ENCODE peak calls at places on chromosome 13, in seven cellular contexts. One of them, this sample, is unnamed. For H3K27me3, the result is how much of the 10 kb centered on the place peaks cover.

GRCh38 chr13:99808786-99809185 is 162.8 kb downstream of the ZIC5 start:
- DNase-seq in HepG2: no peak
- DNase-seq in tibial nerve: no peak
- DNase-seq in upper lobe of left lung: no peak
- DNase-seq in sigmoid colon: no peak
- DNase-seq in esophagus muscularis mucosa: no peak
- DNase-seq in SK-N-SH: no peak
- DNase-seq in this sample: no peak

GRCh38 chr13:94708971-94709614 is 3.3 kb downstream of the SOX21 start:
- DNase-seq in HepG2: no peak
- DNase-seq in tibial nerve: no peak
- DNase-seq in upper lobe of left lung: no peak
- DNase-seq in sigmoid colon: no peak
- DNase-seq in esophagus muscularis mucosa: no peak
- DNase-seq in SK-N-SH: no peak
- DNase-seq in this sample: no peak

GRCh38 chr13:98507060-98507797 is 69.7 kb downstream of the STK24 start:
- DNase-seq in HepG2: peak
- DNase-seq in tibial nerve: peak
- DNase-seq in upper lobe of left lung: peak
- DNase-seq in sigmoid colon: peak
- DNase-seq in esophagus muscularis mucosa: no peak
- DNase-seq in SK-N-SH: peak
- DNase-seq in this sample: peak

GRCh38 chr13:108609353-108609752 is 20.1 kb upstream of the MYO16 start:
- DNase-seq in HepG2: no peak
- DNase-seq in tibial nerve: no peak
- DNase-seq in upper lobe of left lung: no peak
- DNase-seq in sigmoid colon: no peak
- DNase-seq in esophagus muscularis mucosa: no peak
- DNase-seq in SK-N-SH: peak
- DNase-seq in this sample: no peak

GRCh38 chr13:34265016-34265692 is 447.2 kb downstream of the RFC3 start:
- DNase-seq in HepG2: no peak
- DNase-seq in tibial nerve: no peak
- DNase-seq in upper lobe of left lung: no peak
- DNase-seq in sigmoid colon: no peak
- DNase-seq in esophagus muscularis mucosa: no peak
- DNase-seq in SK-N-SH: no peak
- DNase-seq in this sample: no peak

GRCh38 chr13:99308481-99309087 is 1.4 kb upstream of the GPR183 start:
- DNase-seq in HepG2: no peak
- DNase-seq in tibial nerve: no peak
- DNase-seq in upper lobe of left lung: no peak
- DNase-seq in sigmoid colon: no peak
- DNase-seq in esophagus muscularis mucosa: no peak
- DNase-seq in SK-N-SH: no peak
- DNase-seq in this sample: no peak

GRCh38 chr13:96053003-96053703 is at the start of gene UGGT2:
- DNase-seq in HepG2: peak
- DNase-seq in tibial nerve: peak
- DNase-seq in upper lobe of left lung: peak
- DNase-seq in sigmoid colon: peak
- DNase-seq in esophagus muscularis mucosa: peak
- DNase-seq in SK-N-SH: peak
- DNase-seq in this sample: peak

GRCh38 chr13:79423801-79424642 is 18.0 kb upstream of the RBM26 start:
- DNase-seq in HepG2: peak
- DNase-seq in tibial nerve: no peak
- DNase-seq in upper lobe of left lung: no peak
- DNase-seq in sigmoid colon: no peak
- DNase-seq in esophagus muscularis mucosa: no peak
- DNase-seq in SK-N-SH: peak
- DNase-seq in this sample: no peak

GRCh38 chr13:111384441-111385181 is 64.2 kb downstream of the TEX29 start:
- DNase-seq in HepG2: no peak
- DNase-seq in tibial nerve: no peak
- DNase-seq in upper lobe of left lung: no peak
- DNase-seq in sigmoid colon: no peak
- DNase-seq in esophagus muscularis mucosa: no peak
- DNase-seq in SK-N-SH: no peak
- DNase-seq in this sample: no peak

GRCh38 chr13:19959141-19959830 is 759 bp downstream of the ZMYM2 start:
- DNase-seq in HepG2: peak
- DNase-seq in tibial nerve: peak
- DNase-seq in upper lobe of left lung: peak
- DNase-seq in sigmoid colon: peak
- DNase-seq in esophagus muscularis mucosa: no peak
- DNase-seq in SK-N-SH: peak
- DNase-seq in this sample: peak

GRCh38 chr13:95524270-95524901 is 28.1 kb upstream of the CLDN10 start:
- DNase-seq in HepG2: no peak
- DNase-seq in tibial nerve: no peak
- DNase-seq in upper lobe of left lung: no peak
- DNase-seq in sigmoid colon: no peak
- DNase-seq in esophagus muscularis mucosa: no peak
- DNase-seq in SK-N-SH: no peak
- DNase-seq in this sample: no peak

DNA sequence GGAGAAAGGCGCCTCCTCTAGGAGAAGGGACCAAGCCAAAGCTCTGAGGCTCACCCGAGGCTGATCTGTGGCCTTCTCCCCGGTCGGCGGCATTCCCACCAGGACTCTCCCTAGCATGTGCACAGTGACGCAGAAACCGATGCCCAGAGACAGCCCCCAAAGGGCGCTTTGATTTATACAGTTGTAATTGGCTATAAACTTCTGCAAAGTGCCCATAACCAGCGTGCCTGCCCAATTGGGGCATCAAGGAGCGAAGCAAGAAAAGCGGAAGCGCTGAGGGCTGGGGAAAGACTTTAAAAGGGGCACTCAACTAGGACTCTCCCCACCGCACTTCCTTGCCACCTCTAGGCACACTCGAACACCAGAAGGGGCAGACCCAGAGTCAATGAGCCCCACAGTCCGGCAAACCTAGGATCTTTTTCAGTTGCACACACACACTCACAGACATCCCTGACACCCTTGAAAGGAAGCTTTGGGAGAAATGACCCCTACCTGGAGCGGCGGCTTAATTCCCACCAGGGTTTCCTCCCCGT is 1.8 kb downstream of the CDX2 start:
- DNase-seq in HepG2: no peak
- DNase-seq in tibial nerve: no peak
- DNase-seq in upper lobe of left lung: no peak
- DNase-seq in sigmoid colon: no peak
- DNase-seq in esophagus muscularis mucosa: no peak
- DNase-seq in SK-N-SH: no peak
- DNase-seq in this sample: no peak
- H3K27me3 ChIP-seq in HepG2: half or more
- H3K27me3 ChIP-seq in tibial nerve: half or more
- H3K27me3 ChIP-seq in upper lobe of left lung: half or more
- H3K27me3 ChIP-seq in sigmoid colon: half or more
- H3K27me3 ChIP-seq in esophagus muscularis mucosa: half or more
- H3K27me3 ChIP-seq in SK-N-SH: half or more
- H3K27me3 ChIP-seq in this sample: half or more

DNA sequence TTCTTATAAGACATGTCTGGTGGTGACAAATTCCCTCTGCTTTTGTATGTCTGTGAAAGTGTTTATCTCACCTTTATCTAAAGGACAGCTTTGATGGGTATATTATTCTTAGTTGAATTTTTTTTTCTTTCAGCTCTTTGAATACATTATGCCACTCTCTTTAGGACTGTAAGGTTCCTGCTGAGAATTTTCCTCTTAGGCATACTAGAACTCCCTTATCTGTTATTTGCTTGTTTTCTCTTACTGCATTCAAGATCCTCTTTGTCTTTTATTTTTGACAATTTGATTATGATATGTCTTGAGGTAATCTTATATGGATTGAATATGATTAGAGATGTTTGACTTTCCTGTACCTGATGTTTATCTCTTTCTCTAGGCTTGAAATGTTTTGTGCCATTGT is 1328.4 kb downstream of the PCDH9 start:
- DNase-seq in HepG2: no peak
- DNase-seq in tibial nerve: no peak
- DNase-seq in upper lobe of left lung: no peak
- DNase-seq in sigmoid colon: no peak
- DNase-seq in esophagus muscularis mucosa: no peak
- DNase-seq in SK-N-SH: no peak
- DNase-seq in this sample: no peak
- TF ChIP-seq EP300 in HepG2: no peak
- TF ChIP-seq EP300 in tibial nerve: no peak
- TF ChIP-seq EP300 in upper lobe of left lung: no peak
- TF ChIP-seq EP300 in sigmoid colon: no peak
- TF ChIP-seq EP300 in esophagus muscularis mucosa: no peak
- TF ChIP-seq EP300 in SK-N-SH: no peak
- TF ChIP-seq EP300 in this sample: no peak

GRCh38 chr13:26019881-26020535 is 31.8 kb downstream of the SHISA2 start:
- DNase-seq in HepG2: no peak
- DNase-seq in tibial nerve: no peak
- DNase-seq in upper lobe of left lung: no peak
- DNase-seq in sigmoid colon: no peak
- DNase-seq in esophagus muscularis mucosa: no peak
- DNase-seq in SK-N-SH: no peak
- DNase-seq in this sample: no peak
- H3K27me3 ChIP-seq in HepG2: under half
- H3K27me3 ChIP-seq in tibial nerve: under half
- H3K27me3 ChIP-seq in upper lobe of left lung: under half
- H3K27me3 ChIP-seq in sigmoid colon: under half
- H3K27me3 ChIP-seq in esophagus muscularis mucosa: under half
- H3K27me3 ChIP-seq in SK-N-SH: under half
- H3K27me3 ChIP-seq in this sample: under half

GRCh38 chr13:53343345-53343744 is 314.7 kb downstream of the OLFM4 start:
- DNase-seq in HepG2: no peak
- DNase-seq in tibial nerve: no peak
- DNase-seq in upper lobe of left lung: no peak
- DNase-seq in sigmoid colon: no peak
- DNase-seq in esophagus muscularis mucosa: no peak
- DNase-seq in SK-N-SH: no peak
- DNase-seq in this sample: no peak
- TF ChIP-seq EP300 in HepG2: no peak
- TF ChIP-seq EP300 in tibial nerve: no peak
- TF ChIP-seq EP300 in upper lobe of left lung: no peak
- TF ChIP-seq EP300 in sigmoid colon: no peak
- TF ChIP-seq EP300 in esophagus muscularis mucosa: no peak
- TF ChIP-seq EP300 in SK-N-SH: no peak
- TF ChIP-seq EP300 in this sample: no peak

DNA sequence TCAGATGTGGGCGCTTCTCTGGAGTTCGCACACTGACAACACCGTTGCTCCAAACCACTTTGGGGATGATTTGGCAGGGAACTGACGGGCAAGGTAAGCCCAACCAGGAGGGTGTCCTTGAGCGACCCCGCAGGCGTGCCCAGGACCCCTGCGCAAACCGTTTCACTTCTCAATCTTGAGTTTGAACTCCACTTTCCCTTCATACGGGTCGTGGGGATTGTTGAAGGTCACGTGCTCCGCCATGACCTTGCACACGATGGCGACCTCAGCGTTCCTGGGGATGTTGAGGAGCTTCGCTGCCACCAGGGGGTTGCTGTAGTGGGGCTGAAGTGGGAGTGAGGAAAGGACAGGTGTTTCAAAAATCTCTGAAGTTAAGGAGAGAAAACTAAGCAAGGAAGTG is 8.8 kb downstream of the ATP4B start:
- DNase-seq in HepG2: no peak
- DNase-seq in tibial nerve: no peak
- DNase-seq in upper lobe of left lung: peak
- DNase-seq in sigmoid colon: peak
- DNase-seq in esophagus muscularis mucosa: no peak
- DNase-seq in SK-N-SH: no peak
- DNase-seq in this sample: peak
- H3K27me3 ChIP-seq in HepG2: under half
- H3K27me3 ChIP-seq in tibial nerve: under half
- H3K27me3 ChIP-seq in upper lobe of left lung: under half
- H3K27me3 ChIP-seq in sigmoid colon: under half
- H3K27me3 ChIP-seq in esophagus muscularis mucosa: under half
- H3K27me3 ChIP-seq in SK-N-SH: under half
- H3K27me3 ChIP-seq in this sample: under half

GRCh38 chr13:61123533-61124269 is 291.9 kb downstream of the PCDH20 start:
- DNase-seq in HepG2: no peak
- DNase-seq in tibial nerve: no peak
- DNase-seq in upper lobe of left lung: no peak
- DNase-seq in sigmoid colon: no peak
- DNase-seq in esophagus muscularis mucosa: no peak
- DNase-seq in SK-N-SH: no peak
- DNase-seq in this sample: no peak
- TF ChIP-seq EP300 in HepG2: no peak
- TF ChIP-seq EP300 in tibial nerve: no peak
- TF ChIP-seq EP300 in upper lobe of left lung: no peak
- TF ChIP-seq EP300 in sigmoid colon: no peak
- TF ChIP-seq EP300 in esophagus muscularis mucosa: no peak
- TF ChIP-seq EP300 in SK-N-SH: no peak
- TF ChIP-seq EP300 in this sample: no peak

GRCh38 chr13:91346062-91346461 is 1.4 kb upstream of the MIR17HG start:
- DNase-seq in HepG2: no peak
- DNase-seq in tibial nerve: no peak
- DNase-seq in upper lobe of left lung: no peak
- DNase-seq in sigmoid colon: no peak
- DNase-seq in esophagus muscularis mucosa: no peak
- DNase-seq in SK-N-SH: no peak
- DNase-seq in this sample: no peak
- H3K27me3 ChIP-seq in HepG2: under half
- H3K27me3 ChIP-seq in tibial nerve: under half
- H3K27me3 ChIP-seq in upper lobe of left lung: under half
- H3K27me3 ChIP-seq in sigmoid colon: under half
- H3K27me3 ChIP-seq in esophagus muscularis mucosa: under half
- H3K27me3 ChIP-seq in SK-N-SH: under half
- H3K27me3 ChIP-seq in this sample: under half

This sample was measured in suprapubic skin.